ENCODE peak calls at places on chromosomes 4 and X, in seven cellular contexts. L is glomerular endothelial cell, C is fibroblast of gingiva, W is fibroblast of villous mesenchyme, N is T-helper 1 cell, S is sciatic nerve, K is NCI-H1417. B is an unnamed sample.

GRCh38 chrX:134692990-134693389 is 34.7 kb upstream of the PLAC1 start:
- DNase-seq in K (no peak), W (no peak), L (no peak), N (no peak), S (no peak), C (no peak), B (no peak)

GRCh38 chr4:1000686-1001260 is 7.6 kb upstream of the SLC26A1 start:
- DNase-seq in C (no peak), N (no peak), S (no peak), W (no peak), L (no peak), K (no peak), B (no peak)

GRCh38 chr4:25448379-25449109 is 71.5 kb downstream of the ANAPC4 start:
- DNase-seq in S (no peak), L (no peak), C (peak), N (no peak), W (peak), K (no peak), B (no peak)

GRCh38 chr4:96036781-96037180 is 196.9 kb downstream of the PDHA2 start:
- DNase-seq in L (no peak), C (no peak), K (no peak), S (no peak), W (no peak), N (no peak), B (no peak)

GRCh38 chr4:107615809-107616208 is 104.2 kb downstream of the PAPSS1 start:
- DNase-seq in K (no peak), S (no peak), W (no peak), L (no peak), C (no peak), N (no peak), B (no peak)

GRCh38 chr4:3364634-3365314 is 72.0 kb downstream of the RGS12 start:
- DNase-seq in L (no peak), N (no peak), K (no peak), W (no peak), S (no peak), C (no peak), B (no peak)

GRCh38 chr4:113555868-113556267 is 205.7 kb downstream of the CAMK2D start:
- DNase-seq in L (no peak), K (no peak), S (no peak), W (peak), C (no peak), N (no peak), B (no peak)

GRCh38 chr4:76883147-76883546 is 14.8 kb downstream of the SOWAHB start:
- DNase-seq in L (peak), W (peak), K (no peak), S (no peak), C (no peak), N (no peak), B (no peak)

GRCh38 chr4:66691101-66691500 is 854.2 kb downstream of the CENPC start:
- DNase-seq in N (no peak), K (no peak), C (no peak), L (no peak), W (no peak), S (no peak), B (no peak)